ENCODE peak calls at places on chromosome 11, in nine cellular contexts. O is neural progenitor cell, C is thoracic aorta, J is heart left ventricle, P is choroid plexus epithelial cell, I is stomach, Q is tibial artery, G is endothelial cell of umbilical vein, F is body of pancreas. E is an unnamed sample.
A peak's percentile ranks its signal among the peaks of the same experiment; 100 is the strongest.

GRCh38 chr11:77093987-77094840 is 8.4 kb upstream of the OMP start:
- DNase-seq in O (no peak), C (no peak), J (no peak), P (no peak), I (no peak), Q (peak; percentile 51), G (no peak), F (peak; percentile 9), E (peak; percentile 74)

GRCh38 chr11:60719406-60719805 is 5.1 kb upstream of the MS4A18 start:
- DNase-seq in O (no peak), C (no peak), J (no peak), P (no peak), I (no peak), Q (no peak), G (no peak), F (no peak), E (no peak)

GRCh38 chr11:109970516-109971183 is 122.5 kb upstream of the ZC3H12C start:
- DNase-seq in O (no peak), C (no peak), J (no peak), P (peak; percentile 36), I (no peak), Q (no peak), G (no peak), F (no peak), E (no peak)

GRCh38 chr11:123062892-123063395 is 1.0 kb upstream of the HSPA8 start:
- DNase-seq in O (no peak), C (no peak), J (no peak), P (peak; percentile 62), I (no peak), Q (no peak), G (no peak), F (no peak), E (peak; percentile 62)

GRCh38 chr11:85756401-85757200 is 54.3 kb downstream of the SYTL2 start:
- DNase-seq in O (no peak), C (no peak), J (no peak), P (no peak), I (peak; percentile 58), Q (no peak), G (no peak), F (no peak), E (no peak)

GRCh38 chr11:126925321-126926093 is 75.1 kb downstream of the KIRREL3 start:
- DNase-seq in O (no peak), C (no peak), J (no peak), P (no peak), I (no peak), Q (no peak), G (no peak), F (no peak), E (no peak)

GRCh38 chr11:75394086-75394840 is 5.1 kb upstream of the RPS3 start:
- DNase-seq in O (no peak), C (no peak), J (no peak), P (no peak), I (no peak), Q (no peak), G (no peak), F (no peak), E (no peak)

GRCh38 chr11:11857769-11858168 is 16.0 kb downstream of the USP47 start:
- DNase-seq in O (no peak), C (no peak), J (no peak), P (no peak), I (no peak), Q (no peak), G (no peak), F (no peak), E (no peak)

GRCh38 chr11:77109236-77110019 is 6.8 kb downstream of the OMP start:
- DNase-seq in O (no peak), C (no peak), J (no peak), P (peak; percentile 45), I (no peak), Q (no peak), G (peak; percentile 12), F (no peak), E (peak; percentile 56)

GRCh38 chr11:57482782-57483569 is 22.6 kb downstream of the RTN4RL2 start:
- DNase-seq in O (peak; percentile 83), C (no peak), J (no peak), P (peak; percentile 36), I (peak; percentile 44), Q (no peak), G (peak; percentile 37), F (no peak), E (no peak)

GRCh38 chr11:116107229-116107628 is 603.0 kb upstream of the CADM1 start:
- DNase-seq in O (no peak), C (no peak), J (no peak), P (no peak), I (no peak), Q (no peak), G (no peak), F (no peak), E (no peak)

GRCh38 chr11:68927280-68928107 is 23.8 kb downstream of the IGHMBP2 start:
- DNase-seq in O (no peak), C (no peak), J (no peak), P (peak; percentile 49), I (peak; percentile 43), Q (no peak), G (no peak), F (no peak), E (peak; percentile 53)

GRCh38 chr11:111912535-111912934 is at the start of gene HSPB2:
- DNase-seq in O (no peak), C (no peak), J (peak; percentile 69), P (no peak), I (no peak), Q (peak; percentile 80), G (no peak), F (no peak), E (no peak)

GRCh38 chr11:119625206-119625988 is 103.6 kb downstream of the NECTIN1 start:
- DNase-seq in O (no peak), C (no peak), J (no peak), P (peak; percentile 16), I (no peak), Q (no peak), G (no peak), F (no peak), E (peak; percentile 35)

GRCh38 chr11:120756931-120757330 is 245.4 kb downstream of the GRIK4 start:
- DNase-seq in O (peak; percentile 28), C (no peak), J (no peak), P (no peak), I (no peak), Q (no peak), G (peak; percentile 6), F (no peak), E (no peak)
- TF ChIP-seq CTCF in O (peak; percentile 27), C (no peak), J (no peak), P (no peak), I (no peak), Q (no peak), G (no peak), F (no peak), E (no peak)

GRCh38 chr11:7252683-7253213 is 1.0 kb downstream of the SYT9 start:
- DNase-seq in O (peak; percentile 41), C (no peak), J (no peak), P (no peak), I (no peak), Q (peak; percentile 60), G (no peak), F (peak; percentile 13), E (no peak)
- H3K4me3 ChIP-seq in O (peak overlapping the region; percentile 70), C (peak overlapping the region; percentile 70), J (peak overlapping the region; percentile 64), P (no peak overlapping the region), I (peak overlapping the region; percentile 61), Q (peak overlapping the region; percentile 45), G (no peak overlapping the region), F (peak overlapping the region; percentile 43), E (no peak overlapping the region)

GRCh38 chr11:59221438-59221837 is 8.7 kb upstream of the MPEG1 start:
- DNase-seq in O (no peak), C (no peak), J (no peak), P (peak; percentile 73), I (no peak), Q (no peak), G (no peak), F (no peak), E (peak; percentile 70)
- TF ChIP-seq CTCF in O (no peak), C (no peak), J (no peak), P (no peak), I (no peak), Q (no peak), G (no peak), F (no peak), E (peak; percentile 14)

GRCh38 chr11:18757742-18758294 is 31.8 kb upstream of the IGSF22 start:
- DNase-seq in O (no peak), C (no peak), J (no peak), P (peak; percentile 74), I (no peak), Q (no peak), G (no peak), F (no peak), E (peak; percentile 66)
- H3K4me3 ChIP-seq in O (no peak overlapping the region), C (no peak overlapping the region), J (no peak overlapping the region), P (no peak overlapping the region), I (no peak overlapping the region), Q (no peak overlapping the region), G (no peak overlapping the region), F (no peak overlapping the region), E (no peak overlapping the region)

DNA sequence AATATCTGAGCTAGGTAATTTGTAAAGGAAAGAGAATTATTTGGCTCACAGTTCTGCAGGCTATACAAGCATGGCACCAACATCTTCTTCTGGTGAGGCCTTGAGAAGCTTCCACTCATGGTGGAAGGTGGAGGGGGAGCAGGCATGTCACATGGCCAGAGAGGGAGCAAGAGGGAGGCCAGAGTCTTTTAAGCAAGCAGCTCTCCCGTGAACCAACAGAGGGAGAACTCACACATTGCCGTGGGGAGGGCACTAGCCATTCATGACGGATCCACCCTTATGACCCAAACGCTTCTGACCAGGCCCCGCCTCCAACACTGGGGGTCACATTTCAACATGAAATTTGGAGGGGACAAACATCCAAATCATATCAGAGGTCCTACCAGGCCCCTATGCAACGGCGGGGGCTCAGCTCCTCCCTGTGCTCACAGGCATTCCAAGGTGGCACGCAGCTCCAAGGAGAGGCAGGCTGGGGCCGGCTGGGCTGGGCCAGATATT is 4.6 kb downstream of the C11orf96 start:
- DNase-seq in O (peak; percentile 58), C (no peak), J (no peak), P (peak; percentile 69), I (no peak), Q (peak; percentile 90), G (no peak), F (no peak), E (no peak)
- TF ChIP-seq CTCF in O (peak; percentile 37), C (peak; percentile 41), J (peak; percentile 20), P (peak; percentile 68), I (no peak), Q (peak; percentile 59), G (no peak), F (no peak), E (peak; percentile 39)

GRCh38 chr11:125372911-125373310 is 123.2 kb downstream of the FEZ1 start:
- DNase-seq in O (no peak), C (no peak), J (no peak), P (no peak), I (no peak), Q (no peak), G (no peak), F (no peak), E (no peak)

GRCh38 chr11:125370561-125371389 is 125.3 kb downstream of the FEZ1 start:
- DNase-seq in O (peak; percentile 76), C (no peak), J (no peak), P (no peak), I (no peak), Q (no peak), G (no peak), F (no peak), E (no peak)

GRCh38 chr11:125372088-125372487 is 124.0 kb downstream of the FEZ1 start:
- DNase-seq in O (no peak), C (no peak), J (no peak), P (no peak), I (no peak), Q (no peak), G (no peak), F (no peak), E (no peak)

GRCh38 chr11:125369808-125370207 is 126.3 kb downstream of the FEZ1 start:
- DNase-seq in O (no peak), C (no peak), J (no peak), P (no peak), I (no peak), Q (no peak), G (no peak), F (no peak), E (no peak)

GRCh38 chr11:125371451-125371935 is 124.6 kb downstream of the FEZ1 start:
- DNase-seq in O (peak; percentile 96), C (no peak), J (no peak), P (no peak), I (no peak), Q (no peak), G (no peak), F (no peak), E (no peak)
- H3K4me3 ChIP-seq in O (peak overlapping the region; percentile 37), C (no peak overlapping the region), J (no peak overlapping the region), P (no peak overlapping the region), I (no peak overlapping the region), Q (no peak overlapping the region), G (no peak overlapping the region), F (no peak overlapping the region), E (no peak overlapping the region)